ENCODE peak calls at places on chromosomes 6 and 20, in ten cellular contexts. H, U, Z, J, V, K, B, F, P and C are unnamed samples.

GRCh38 chr6:75376347-75377024 is 91.9 kb upstream of the TMEM30A start:
- DNase-seq in H (no peak), U (peak; percentile 19), Z (no peak), J (no peak), V (no peak), K (no peak), B (peak; percentile 62), F (no peak), P (no peak), C (no peak)

GRCh38 chr6:113540491-113540890 is 316.7 kb upstream of the MARCKS start:
- DNase-seq in H (no peak), U (peak; percentile 51), Z (no peak), J (no peak), V (no peak), K (no peak), B (no peak), F (no peak), P (no peak), C (no peak)

GRCh38 chr20:53929974-53930650 is 140.3 kb downstream of the BCAS1 start:
- DNase-seq in H (no peak), U (no peak), Z (peak; percentile 53), J (no peak), V (no peak), K (no peak), B (no peak), F (no peak), P (no peak), C (no peak)

GRCh38 chr6:121055572-121056163 is 278.6 kb downstream of the TBC1D32 start:
- DNase-seq in H (no peak), U (peak; percentile 64), Z (peak; percentile 32), J (peak; percentile 38), V (no peak), K (peak; percentile 4), B (peak; percentile 38), F (peak; percentile 11), P (no peak), C (no peak)

GRCh38 chr6:154298297-154298696 is 58.3 kb downstream of the IPCEF1 start:
- DNase-seq in H (no peak), U (peak; percentile 66), Z (no peak), J (no peak), V (no peak), K (no peak), B (no peak), F (no peak), P (no peak), C (no peak)

GRCh38 chr20:58570181-58570859 is 55.1 kb upstream of the APCDD1L start:
- DNase-seq in H (no peak), U (no peak), Z (no peak), J (no peak), V (no peak), K (no peak), B (no peak), F (no peak), P (no peak), C (no peak)

GRCh38 chr6:151808331-151809241 is 1.1 kb downstream of the ESR1 start:
- DNase-seq in H (no peak), U (no peak), Z (peak; percentile 15), J (no peak), V (no peak), K (no peak), B (no peak), F (peak; percentile 34), P (no peak), C (no peak)

GRCh38 chr20:62366370-62367135 is 559 bp downstream of the LAMA5 start:
- DNase-seq in H (no peak), U (no peak), Z (no peak), J (no peak), V (no peak), K (no peak), B (no peak), F (peak; percentile 83), P (peak; percentile 75), C (no peak)

GRCh38 chr6:168441434-168442391 is 729 bp downstream of the SMOC2 start:
- DNase-seq in H (no peak), U (no peak), Z (no peak), J (no peak), V (no peak), K (no peak), B (no peak), F (no peak), P (no peak), C (no peak)

GRCh38 chr6:96116674-96117073 is 100.9 kb downstream of the FUT9 start:
- DNase-seq in H (no peak), U (no peak), Z (peak; percentile 2), J (no peak), V (no peak), K (no peak), B (no peak), F (peak; percentile 4), P (no peak), C (no peak)

GRCh38 chr20:32580970-32581838 is 3.9 kb downstream of the NOL4L start:
- DNase-seq in H (no peak), U (no peak), Z (no peak), J (peak; percentile 34), V (peak; percentile 18), K (no peak), B (no peak), F (no peak), P (no peak), C (no peak)

GRCh38 chr6:28648035-28648877 is 122.6 kb downstream of the GPX5 start:
- DNase-seq in H (peak; percentile 14), U (peak; percentile 82), Z (peak; percentile 58), J (peak; percentile 34), V (peak; percentile 5), K (peak; percentile 79), B (peak; percentile 78), F (no peak), P (no peak), C (no peak)